ENCODE peak calls at places on chromosomes 12 and 14, in four cellular contexts. One of them, this sample, is unnamed.

GRCh38 chr12:3698218-3698974 is 54.5 kb downstream of the CRACR2A start:
- DNase-seq in GM12878: no peak
- DNase-seq in K562: no peak
- DNase-seq in HepG2: no peak
- DNase-seq in this sample: no peak

GRCh38 chr14:93305708-93306418 is 27.0 kb downstream of the BTBD7 start:
- DNase-seq in K562: no peak
- DNase-seq in GM12878: no peak
- DNase-seq in HepG2: no peak
- DNase-seq in this sample: no peak

GRCh38 chr12:17579148-17580026 is 510.6 kb downstream of the RERGL start:
- DNase-seq in HepG2: no peak
- DNase-seq in GM12878: no peak
- DNase-seq in K562: no peak
- DNase-seq in this sample: no peak

GRCh38 chr12:46219892-46220655 is 48.8 kb downstream of the SLC38A1 start:
- DNase-seq in K562: peak
- DNase-seq in GM12878: no peak
- DNase-seq in HepG2: peak
- DNase-seq in this sample: no peak

GRCh38 chr12:77689510-77690086 is 141.1 kb upstream of the NAV3 start:
- DNase-seq in GM12878: no peak
- DNase-seq in K562: no peak
- DNase-seq in HepG2: no peak
- DNase-seq in this sample: no peak

GRCh38 chr12:44628180-44628579 is 247.9 kb downstream of the NELL2 start:
- DNase-seq in HepG2: no peak
- DNase-seq in K562: no peak
- DNase-seq in GM12878: no peak
- DNase-seq in this sample: no peak

GRCh38 chr12:16606936-16607335 is 974 bp upstream of the LMO3 start:
- DNase-seq in HepG2: no peak
- DNase-seq in GM12878: no peak
- DNase-seq in K562: no peak
- DNase-seq in this sample: no peak

GRCh38 chr12:49564241-49565118 is 3.5 kb downstream of the MCRS1 start:
- DNase-seq in HepG2: no peak
- DNase-seq in K562: no peak
- DNase-seq in GM12878: no peak
- DNase-seq in this sample: no peak

GRCh38 chr12:59055204-59055839 is 135.0 kb upstream of the LRIG3 start:
- DNase-seq in K562: no peak
- DNase-seq in GM12878: no peak
- DNase-seq in HepG2: no peak
- DNase-seq in this sample: no peak

GRCh38 chr14:26841920-26842741 is 244.3 kb upstream of the NOVA1 start:
- DNase-seq in HepG2: peak
- DNase-seq in K562: no peak
- DNase-seq in GM12878: no peak
- DNase-seq in this sample: no peak

GRCh38 chr12:10847701-10848100 is 1.6 kb downstream of the PRR4 start:
- DNase-seq in GM12878: no peak
- DNase-seq in K562: no peak
- DNase-seq in HepG2: no peak
- DNase-seq in this sample: no peak

GRCh38 chr12:132966676-132967415 is 10.7 kb upstream of the ZNF605 start:
- DNase-seq in HepG2: no peak
- DNase-seq in GM12878: no peak
- DNase-seq in K562: no peak
- DNase-seq in this sample: no peak

GRCh38 chr12:11684393-11684792 is 34.9 kb downstream of the ETV6 start:
- DNase-seq in K562: no peak
- DNase-seq in HepG2: no peak
- DNase-seq in GM12878: no peak
- DNase-seq in this sample: no peak

GRCh38 chr12:32846053-32846452 is 50.5 kb downstream of the PKP2 start:
- DNase-seq in K562: no peak
- DNase-seq in HepG2: no peak
- DNase-seq in GM12878: no peak
- DNase-seq in this sample: no peak

GRCh38 chr12:27434673-27435565 is 11.6 kb upstream of the SMCO2 start:
- DNase-seq in HepG2: no peak
- DNase-seq in K562: peak
- DNase-seq in GM12878: no peak
- DNase-seq in this sample: peak

GRCh38 chr12:63952980-63953379 is 108.5 kb downstream of the SRGAP1 start:
- DNase-seq in GM12878: no peak
- DNase-seq in K562: no peak
- DNase-seq in HepG2: no peak
- DNase-seq in this sample: no peak

GRCh38 chr12:69240625-69240984 is 1.2 kb downstream of the CPSF6 start:
- DNase-seq in GM12878: no peak
- DNase-seq in K562: no peak
- DNase-seq in HepG2: no peak
- DNase-seq in this sample: no peak

GRCh38 chr12:91704446-91704845 is 441.2 kb downstream of the BTG1 start:
- DNase-seq in HepG2: no peak
- DNase-seq in K562: no peak
- DNase-seq in GM12878: no peak
- DNase-seq in this sample: no peak

GRCh38 chr12:113908584-113909100 is 57.5 kb downstream of the RBM19 start:
- DNase-seq in GM12878: no peak
- DNase-seq in K562: no peak
- DNase-seq in HepG2: no peak
- DNase-seq in this sample: no peak

GRCh38 chr12:18782827-18783226 is 44.9 kb downstream of the CAPZA3 start:
- DNase-seq in GM12878: no peak
- DNase-seq in HepG2: no peak
- DNase-seq in K562: no peak
- DNase-seq in this sample: no peak

GRCh38 chr14:85528080-85528881 is 1.7 kb upstream of the FLRT2 start:
- DNase-seq in HepG2: peak
- DNase-seq in K562: no peak
- DNase-seq in GM12878: no peak
- DNase-seq in this sample: no peak

GRCh38 chr14:62980693-62981092 is 64.6 kb downstream of the KCNH5 start:
- DNase-seq in GM12878: no peak
- DNase-seq in HepG2: no peak
- DNase-seq in K562: no peak
- DNase-seq in this sample: no peak
- TF ChIP-seq FOXK2 in GM12878: no peak
- TF ChIP-seq FOXK2 in HepG2: no peak
- TF ChIP-seq FOXK2 in K562: no peak
- TF ChIP-seq FOXK2 in this sample: no peak

GRCh38 chr12:108308432-108308831 is 30.7 kb downstream of the CMKLR1 start:
- DNase-seq in HepG2: no peak
- DNase-seq in GM12878: no peak
- DNase-seq in K562: no peak
- DNase-seq in this sample: no peak
- TF ChIP-seq FOXK2 in HepG2: no peak
- TF ChIP-seq FOXK2 in GM12878: no peak
- TF ChIP-seq FOXK2 in K562: no peak
- TF ChIP-seq FOXK2 in this sample: no peak

GRCh38 chr12:57148469-57149308 is 1.3 kb upstream of the LRP1-AS start:
- DNase-seq in HepG2: peak
- DNase-seq in GM12878: no peak
- DNase-seq in K562: no peak
- DNase-seq in this sample: no peak
- TF ChIP-seq FOXK2 in HepG2: no peak
- TF ChIP-seq FOXK2 in GM12878: no peak
- TF ChIP-seq FOXK2 in K562: no peak
- TF ChIP-seq FOXK2 in this sample: no peak

GRCh38 chr12:131459666-131460365 is 251.1 kb upstream of the SFSWAP start:
- DNase-seq in HepG2: no peak
- DNase-seq in GM12878: no peak
- DNase-seq in K562: no peak
- DNase-seq in this sample: no peak
- TF ChIP-seq FOXK2 in HepG2: no peak
- TF ChIP-seq FOXK2 in GM12878: no peak
- TF ChIP-seq FOXK2 in K562: no peak
- TF ChIP-seq FOXK2 in this sample: no peak

GRCh38 chr14:29310757-29311156 is 544.2 kb downstream of the FOXG1 start:
- DNase-seq in GM12878: no peak
- DNase-seq in K562: no peak
- DNase-seq in HepG2: no peak
- DNase-seq in this sample: no peak

GRCh38 chr14:29316936-29317335 is 550.3 kb downstream of the FOXG1 start:
- DNase-seq in HepG2: no peak
- DNase-seq in K562: no peak
- DNase-seq in GM12878: no peak
- DNase-seq in this sample: no peak

GRCh38 chr14:29317423-29317822 is 550.8 kb downstream of the FOXG1 start:
- DNase-seq in GM12878: no peak
- DNase-seq in HepG2: no peak
- DNase-seq in K562: no peak
- DNase-seq in this sample: no peak

GRCh38 chr14:29310210-29310609 is 543.6 kb downstream of the FOXG1 start:
- DNase-seq in K562: no peak
- DNase-seq in HepG2: no peak
- DNase-seq in GM12878: no peak
- DNase-seq in this sample: no peak

GRCh38 chr14:29311983-29312382 is 545.4 kb downstream of the FOXG1 start:
- DNase-seq in HepG2: no peak
- DNase-seq in GM12878: no peak
- DNase-seq in K562: no peak
- DNase-seq in this sample: no peak
- TF ChIP-seq FOXK2 in HepG2: no peak
- TF ChIP-seq FOXK2 in GM12878: no peak
- TF ChIP-seq FOXK2 in K562: no peak
- TF ChIP-seq FOXK2 in this sample: no peak

GRCh38 chr14:102138935-102139247 is 806 bp upstream of the WDR20 start:
- DNase-seq in K562: no peak
- DNase-seq in HepG2: no peak
- DNase-seq in GM12878: no peak
- DNase-seq in this sample: no peak
- TF ChIP-seq FOXK2 in K562: no peak
- TF ChIP-seq FOXK2 in HepG2: no peak
- TF ChIP-seq FOXK2 in GM12878: no peak
- TF ChIP-seq FOXK2 in this sample: no peak